ENCODE peak calls at places on chromosome 2, in four cellular contexts. D, H, Z and W are unnamed samples.

GRCh38 chr2:31578316-31578715 is 2.4 kb downstream of the SRD5A2 start:
- DNase-seq in D (no peak), Z (no peak), H (no peak), W (no peak)

GRCh38 chr2:71798266-71799012 is 345.1 kb downstream of the DYSF start:
- DNase-seq in Z (no peak), H (peak), D (peak), W (peak)

GRCh38 chr2:177671662-177672061 is 279.1 kb downstream of the AGPS start:
- DNase-seq in H (no peak), Z (no peak), D (no peak), W (no peak)

GRCh38 chr2:242017086-242017485 is 147.6 kb downstream of the RTP5 start:
- DNase-seq in H (no peak), D (no peak), Z (no peak), W (no peak)

GRCh38 chr2:65630643-65631042 is 198.2 kb upstream of the SPRED2 start:
- DNase-seq in Z (no peak), H (no peak), D (peak), W (peak)

GRCh38 chr2:201854221-201854801 is 48.0 kb downstream of the CDK15 start:
- DNase-seq in D (peak), H (no peak), Z (no peak), W (peak)

GRCh38 chr2:143807192-143807591 is 678.0 kb downstream of the ARHGAP15 start:
- DNase-seq in D (no peak), Z (no peak), H (no peak), W (peak)

GRCh38 chr2:38066415-38066814 is 9.5 kb downstream of the CYP1B1 start:
- DNase-seq in H (no peak), Z (no peak), D (no peak), W (peak)

GRCh38 chr2:47293967-47294366 is 109.0 kb upstream of the MSH2 start:
- DNase-seq in Z (no peak), D (no peak), H (no peak), W (no peak)

GRCh38 chr2:225354281-225354774 is 45.2 kb upstream of the NYAP2 start:
- DNase-seq in H (no peak), Z (no peak), D (no peak), W (peak)

GRCh38 chr2:186503827-186504606 is 18.0 kb downstream of the ZC3H15 start:
- DNase-seq in Z (no peak), D (peak), H (no peak), W (peak)

GRCh38 chr2:18476484-18476883 is 84.0 kb downstream of the RDH14 start:
- DNase-seq in D (no peak), Z (no peak), H (no peak), W (no peak)

GRCh38 chr2:48613211-48613610 is 4.4 kb upstream of the GTF2A1L start:
- DNase-seq in D (no peak), Z (no peak), H (no peak), W (no peak)

GRCh38 chr2:120604767-120605166 is 130.9 kb upstream of the GLI2 start:
- DNase-seq in H (no peak), Z (no peak), D (no peak), W (no peak)

GRCh38 chr2:208466133-208466919 is 59.7 kb downstream of the PTH2R start:
- DNase-seq in H (no peak), D (peak), Z (no peak), W (peak)

GRCh38 chr2:173623411-173624076 is 268.9 kb downstream of the CDCA7 start:
- DNase-seq in Z (no peak), D (no peak), H (no peak), W (no peak)

GRCh38 chr2:200851398-200852248 is 12.8 kb downstream of the CLK1 start:
- DNase-seq in H (no peak), D (no peak), Z (no peak), W (no peak)

GRCh38 chr2:174964404-174964803 is 40.8 kb downstream of the CHN1 start:
- DNase-seq in D (no peak), H (no peak), Z (no peak), W (no peak)

GRCh38 chr2:182415771-182416170 is 11.1 kb downstream of the PDE1A start:
- DNase-seq in H (no peak), D (no peak), Z (no peak), W (no peak)

GRCh38 chr2:72689579-72690170 is 136.2 kb downstream of the EXOC6B start:
- DNase-seq in Z (no peak), H (no peak), D (peak), W (no peak)

GRCh38 chr2:43402002-43402401 is 175.6 kb upstream of the ZFP36L2 start:
- DNase-seq in D (no peak), Z (no peak), H (no peak), W (no peak)

GRCh38 chr2:71829008-71829407 is 318.7 kb downstream of the CYP26B1 start:
- DNase-seq in Z (no peak), H (no peak), D (no peak), W (no peak)

GRCh38 chr2:182228073-182228473 is 198.8 kb downstream of the PDE1A start:
- DNase-seq in H (no peak), D (no peak), Z (no peak), W (no peak)

GRCh38 chr2:184326076-184326475 is 272.3 kb upstream of the ZNF804A start:
- DNase-seq in D (no peak), Z (no peak), H (no peak), W (no peak)

GRCh38 chr2:223047260-223047761 is 4.7 kb upstream of the KCNE4 start:
- DNase-seq in H (no peak), D (peak), Z (no peak), W (peak)
- H3K4me3 ChIP-seq in H (no peak), D (no peak), Z (no peak), W (no peak)

GRCh38 chr2:95323347-95324155 is 26.4 kb downstream of the KCNIP3 start:
- DNase-seq in H (no peak), Z (no peak), D (peak), W (peak)
- TF ChIP-seq CTCF in H (peak), Z (no peak), D (peak), W (peak)

DNA sequence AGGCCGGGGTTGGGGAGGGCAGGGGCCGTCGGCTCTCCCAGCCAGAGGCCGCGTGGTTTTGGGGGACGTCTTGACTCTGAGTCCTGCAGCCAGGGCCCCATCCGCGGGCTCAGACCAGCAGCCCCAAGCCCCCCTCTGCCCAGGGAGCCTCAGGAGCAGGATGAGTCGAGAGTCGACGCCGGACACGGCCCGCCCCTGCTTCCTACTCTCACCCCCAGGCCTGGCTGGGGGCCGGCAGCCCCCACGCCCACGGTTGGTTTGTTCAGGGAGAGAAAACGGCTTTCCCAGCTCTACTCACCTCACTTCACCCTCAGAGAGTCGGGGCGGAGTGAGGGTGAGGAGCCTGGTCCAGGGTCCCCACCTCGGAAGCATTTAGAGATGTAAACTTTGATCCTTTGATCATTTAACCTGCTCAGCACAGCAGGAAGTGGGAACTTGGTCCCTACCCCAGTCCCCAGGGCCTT is 6.9 kb downstream of the SNORC start:
- DNase-seq in D (no peak), Z (no peak), H (no peak), W (no peak)
- H3K4me3 ChIP-seq in D (no peak), Z (peak), H (peak), W (peak)

GRCh38 chr2:240885566-240885965 is 10.4 kb downstream of the MAB21L4 start:
- DNase-seq in H (no peak), Z (no peak), D (no peak), W (no peak)
- TF ChIP-seq CTCF in H (no peak), Z (no peak), D (no peak), W (no peak)

DNA sequence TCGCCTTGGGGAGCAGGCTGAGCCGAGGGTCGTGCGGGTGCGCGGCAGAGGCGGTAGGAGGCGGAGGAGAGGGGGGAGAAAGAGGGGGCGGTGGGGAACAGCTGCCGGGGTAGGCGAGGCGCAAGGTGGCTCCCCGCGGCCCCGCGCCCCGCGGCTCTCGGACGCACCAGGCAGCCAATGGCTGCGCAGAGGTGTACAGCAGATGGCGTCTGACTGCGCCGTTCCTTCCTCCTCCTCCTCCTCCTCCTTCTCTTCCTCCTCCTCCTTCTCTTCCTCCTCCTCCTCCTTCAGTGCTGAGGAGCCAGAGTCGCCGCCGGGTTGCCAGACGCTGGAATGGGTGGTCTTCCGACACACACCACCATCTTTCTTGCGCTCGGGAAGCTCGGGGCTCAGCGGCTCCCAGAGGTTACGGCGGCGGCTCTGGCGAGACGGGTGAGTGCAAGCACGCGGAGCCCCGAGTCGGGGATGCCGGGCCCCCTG is at the start of gene THSD7B:
- DNase-seq in Z (no peak), D (no peak), H (no peak), W (no peak)
- H3K4me3 ChIP-seq in Z (peak), D (no peak), H (peak), W (no peak)

GRCh38 chr2:240835528-240835927 is 15.5 kb upstream of the KIF1A start:
- DNase-seq in Z (no peak), H (no peak), D (no peak), W (no peak)

GRCh38 chr2:240832205-240832727 is 12.2 kb upstream of the KIF1A start:
- DNase-seq in Z (peak), D (peak), H (peak), W (peak)

GRCh38 chr2:240833724-240834285 is 13.8 kb upstream of the KIF1A start:
- DNase-seq in Z (no peak), D (no peak), H (no peak), W (no peak)

GRCh38 chr2:240832816-240833497 is 12.9 kb upstream of the KIF1A start:
- DNase-seq in H (no peak), D (no peak), Z (no peak), W (no peak)

DNA sequence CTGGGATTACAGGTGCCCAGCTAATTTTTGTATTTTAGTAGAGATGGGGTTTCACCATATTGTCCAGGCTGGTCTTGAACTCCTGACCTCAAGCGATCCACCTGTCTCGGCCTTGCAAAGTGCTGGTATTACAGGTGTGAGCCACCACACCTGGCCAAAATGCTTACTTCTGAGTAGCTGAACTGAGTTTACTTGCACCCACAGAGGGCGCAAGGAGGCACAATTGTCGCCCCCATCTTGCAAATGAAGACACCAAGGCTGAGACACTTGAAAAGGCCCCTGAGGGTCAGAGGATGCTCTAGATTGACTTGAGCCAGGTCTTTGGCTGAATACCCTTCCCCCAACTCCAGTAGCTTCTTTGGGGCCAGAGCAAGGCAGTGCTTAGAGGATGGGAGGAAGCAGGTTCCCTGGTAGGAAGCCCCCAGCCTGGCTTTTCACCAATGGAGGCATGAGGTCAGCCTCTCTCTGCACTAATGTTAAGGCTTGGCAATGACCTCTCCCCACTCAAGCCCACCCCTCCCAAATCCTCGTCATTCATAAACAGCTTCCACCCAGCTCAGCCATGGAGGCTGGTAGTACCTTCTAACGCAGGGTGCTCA is 14.5 kb upstream of the KIF1A start:
- DNase-seq in H (no peak), D (no peak), Z (no peak), W (no peak)
- TF ChIP-seq CTCF in H (no peak), D (no peak), Z (no peak), W (no peak)

GRCh38 chr2:42359304-42359749 is 1.7 kb downstream of the COX7A2L start:
- DNase-seq in D (no peak), H (no peak), Z (no peak), W (peak)
- H3K4me3 ChIP-seq in D (no peak), H (peak), Z (peak), W (peak)

DNA sequence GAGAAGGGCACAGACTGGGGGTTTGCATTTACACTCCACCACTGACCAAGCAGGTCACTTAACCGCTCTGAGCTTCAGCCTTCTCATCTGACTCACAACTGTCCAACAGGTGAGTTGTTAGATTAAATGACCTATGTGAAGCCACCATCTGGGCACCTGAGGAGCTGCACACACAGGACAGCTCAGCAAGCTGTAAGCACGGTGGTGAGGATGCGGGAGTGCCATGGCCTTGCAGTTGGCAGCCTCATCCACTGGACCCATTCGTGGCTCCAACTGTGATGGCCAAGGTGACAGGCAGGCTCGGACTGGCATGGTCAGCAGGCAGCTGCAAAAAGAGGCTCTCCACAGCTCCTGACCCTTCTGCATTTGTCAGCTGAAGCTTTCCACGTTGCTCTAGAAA is 23.3 kb upstream of the AMMECR1L start:
- DNase-seq in D (no peak), Z (no peak), H (no peak), W (no peak)
- TF ChIP-seq CTCF in D (no peak), Z (no peak), H (no peak), W (no peak)

GRCh38 chr2:234793211-234793610 is 158.6 kb upstream of the SH3BP4 start:
- DNase-seq in Z (no peak), D (no peak), H (no peak), W (no peak)

GRCh38 chr2:234788841-234789240 is 163.0 kb upstream of the SH3BP4 start:
- DNase-seq in Z (no peak), D (no peak), H (no peak), W (no peak)

GRCh38 chr2:234792566-234792965 is 159.3 kb upstream of the SH3BP4 start:
- DNase-seq in D (no peak), H (no peak), Z (no peak), W (peak)

GRCh38 chr2:234787114-234787513 is 164.7 kb upstream of the SH3BP4 start:
- DNase-seq in Z (no peak), H (no peak), D (no peak), W (no peak)

DNA sequence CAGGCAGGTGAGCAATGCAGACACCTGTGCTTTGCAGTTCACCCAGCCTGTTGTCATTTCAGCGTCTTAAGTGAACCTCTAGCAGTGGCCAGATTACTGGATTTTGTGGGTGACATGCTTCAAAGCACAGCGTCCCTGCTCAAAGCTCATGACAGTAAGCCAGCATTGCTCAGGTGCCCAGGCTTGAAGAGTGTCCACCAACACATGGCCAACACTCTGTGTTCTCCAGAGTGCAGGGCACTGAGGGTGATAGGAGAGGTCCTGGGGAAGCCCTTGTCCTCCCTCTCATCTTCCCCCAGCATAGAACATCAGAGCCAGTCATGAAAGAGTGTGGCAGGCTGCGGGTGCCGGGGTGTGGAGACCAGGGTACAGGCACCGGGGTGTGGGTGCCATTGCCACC is 161.9 kb upstream of the SH3BP4 start:
- DNase-seq in H (no peak), D (no peak), Z (no peak), W (no peak)
- H3K4me3 ChIP-seq in H (no peak), D (no peak), Z (no peak), W (no peak)

GRCh38 chr2:110204408-110205385 is at the start of gene NPHP1:
- DNase-seq in D (peak), H (peak), Z (peak), W (peak)
- TF ChIP-seq CTCF in D (no peak), H (no peak), Z (no peak), W (no peak)